ENCODE peak calls at places on chromosomes 1 and 21, in ten cellular contexts. Z, C, O, P, S, M, D, B, V and W are unnamed samples.

GRCh38 chr1:204296431-204296988 is 63.2 kb downstream of the PLEKHA6 start:
- DNase-seq in Z (no peak), C (no peak), O (peak; percentile 29), P (peak; percentile 61), S (no peak), M (no peak), D (peak; percentile 89), B (no peak), V (peak; percentile 31), W (peak; percentile 81)

GRCh38 chr1:220874201-220874655 is 5.0 kb upstream of the HLX start:
- DNase-seq in Z (peak; percentile 34), C (no peak), O (peak; percentile 72), P (no peak), S (peak; percentile 60), M (no peak), D (peak; percentile 70), B (no peak), V (peak; percentile 73), W (no peak)

GRCh38 chr1:204588826-204589225 is 72.6 kb downstream of the MDM4 start:
- DNase-seq in Z (no peak), C (no peak), O (peak; percentile 41), P (no peak), S (no peak), M (no peak), D (no peak), B (no peak), V (no peak), W (no peak)

GRCh38 chr1:89465201-89465600 is 59.4 kb upstream of the LRRC8B start:
- DNase-seq in Z (no peak), C (no peak), O (peak; percentile 51), P (no peak), S (no peak), M (no peak), D (no peak), B (no peak), V (no peak), W (no peak)

GRCh38 chr1:230548357-230548756 is 93.9 kb upstream of the COG2 start:
- DNase-seq in Z (no peak), C (no peak), O (no peak), P (no peak), S (no peak), M (no peak), D (no peak), B (no peak), V (no peak), W (no peak)

GRCh38 chr1:18901952-18902522 is 318 bp downstream of the ALDH4A1 start:
- DNase-seq in Z (no peak), C (peak; percentile 90), O (peak; percentile 15), P (no peak), S (no peak), M (no peak), D (no peak), B (no peak), V (no peak), W (no peak)

GRCh38 chr1:20302093-20302471 is 11.4 kb downstream of the VWA5B1 start:
- DNase-seq in Z (peak; percentile 10), C (no peak), O (peak; percentile 75), P (no peak), S (no peak), M (no peak), D (no peak), B (no peak), V (no peak), W (no peak)

GRCh38 chr1:229883504-229884200 is 183.4 kb upstream of the GALNT2 start:
- DNase-seq in Z (no peak), C (no peak), O (no peak), P (no peak), S (peak; percentile 8), M (no peak), D (no peak), B (no peak), V (no peak), W (no peak)

GRCh38 chr21:15422761-15423160 is 307.0 kb upstream of the USP25 start:
- DNase-seq in Z (no peak), C (no peak), O (peak; percentile 92), P (no peak), S (no peak), M (no peak), D (peak; percentile 18), B (no peak), V (no peak), W (no peak)

GRCh38 chr1:108814343-108815125 is 42.4 kb downstream of the AKNAD1 start:
- DNase-seq in Z (no peak), C (no peak), O (no peak), P (no peak), S (no peak), M (no peak), D (peak; percentile 94), B (no peak), V (no peak), W (no peak)

GRCh38 chr1:200233393-200233792 is 176.4 kb downstream of the ZNF281 start:
- DNase-seq in Z (peak; percentile 33), C (no peak), O (peak; percentile 46), P (no peak), S (no peak), M (no peak), D (no peak), B (no peak), V (no peak), W (no peak)

GRCh38 chr1:29682171-29682917 is 446.0 kb downstream of the PTPRU start:
- DNase-seq in Z (no peak), C (peak; percentile 27), O (no peak), P (no peak), S (peak; percentile 28), M (no peak), D (no peak), B (no peak), V (peak; percentile 23), W (no peak)

GRCh38 chr1:241229216-241229615 is 127.8 kb downstream of the RGS7 start:
- DNase-seq in Z (no peak), C (no peak), O (no peak), P (no peak), S (no peak), M (no peak), D (no peak), B (no peak), V (no peak), W (no peak)

DNA sequence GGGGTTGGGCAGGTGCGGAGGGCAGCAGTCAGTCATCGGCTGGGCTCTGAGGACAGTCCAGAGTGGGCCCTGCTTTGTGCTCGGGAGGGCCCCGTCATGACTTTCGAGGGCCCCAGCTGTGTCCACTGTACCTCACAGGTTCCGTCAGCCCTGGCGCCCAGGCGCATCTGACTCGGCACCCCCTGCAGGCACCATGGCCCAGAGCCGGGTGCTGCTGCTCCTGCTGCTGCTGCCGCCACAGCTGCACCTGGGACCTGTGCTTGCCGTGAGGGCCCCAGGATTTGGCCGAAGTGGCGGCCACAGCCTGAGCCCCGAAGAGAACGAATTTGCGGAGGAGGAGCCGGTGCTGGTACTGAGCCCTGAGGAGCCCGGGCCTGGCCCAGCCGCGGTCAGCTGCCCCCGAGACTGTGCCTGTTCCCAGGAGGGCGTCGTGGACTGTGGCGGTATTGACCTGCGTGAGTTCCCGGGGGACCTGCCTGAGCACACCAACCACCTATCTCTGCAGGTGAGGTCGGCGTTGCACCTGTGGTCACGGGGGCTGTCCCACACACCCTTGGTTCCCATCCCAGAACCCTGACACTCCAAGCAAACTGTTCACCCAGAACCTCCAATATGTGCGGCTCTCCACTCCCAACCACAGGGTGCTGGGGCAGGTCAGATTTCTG is 7.8 kb downstream of the PODN start:
- DNase-seq in Z (no peak), C (peak; percentile 55), O (no peak), P (peak; percentile 61), S (peak; percentile 33), M (no peak), D (no peak), B (no peak), V (no peak), W (no peak)
- H3K27ac ChIP-seq in Z (no peak overlapping the region), C (no peak overlapping the region), O (no peak overlapping the region), P (no peak overlapping the region), S (no peak overlapping the region), M (no peak overlapping the region), D (no peak overlapping the region), B (no peak overlapping the region), V (no peak overlapping the region), W (no peak overlapping the region)

DNA sequence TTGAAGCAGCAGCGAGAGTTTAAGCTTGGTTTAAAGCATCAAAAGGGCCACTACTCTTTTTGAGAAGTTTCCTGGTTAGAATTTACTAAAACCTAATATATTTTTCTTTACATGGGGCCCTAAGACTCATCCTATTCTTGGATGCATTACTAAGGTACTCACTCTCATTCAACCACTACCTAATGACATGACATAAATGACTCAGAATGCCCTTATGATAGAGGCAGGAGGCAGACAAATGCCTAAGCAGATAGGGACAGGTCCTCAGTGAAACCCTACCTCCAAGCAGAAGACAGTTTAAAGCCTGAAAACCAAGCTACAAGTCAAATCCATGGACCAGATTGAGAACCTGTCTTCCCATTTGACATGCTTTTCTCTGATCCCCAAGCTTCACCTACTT is 34.3 kb upstream of the SLC35A3 start:
- DNase-seq in Z (no peak), C (no peak), O (no peak), P (no peak), S (no peak), M (no peak), D (no peak), B (no peak), V (no peak), W (no peak)
- H3K9me3 ChIP-seq in Z (no peaks in the 10 kb centered on the region), C (no peaks in the 10 kb centered on the region), O (no peaks in the 10 kb centered on the region), P (no peaks in the 10 kb centered on the region), S (no peaks in the 10 kb centered on the region), M (no peaks in the 10 kb centered on the region), D (no peaks in the 10 kb centered on the region), B (no peaks in the 10 kb centered on the region), V (no peaks in the 10 kb centered on the region), W (peaks cover 5% of the 10 kb centered on the region)

DNA sequence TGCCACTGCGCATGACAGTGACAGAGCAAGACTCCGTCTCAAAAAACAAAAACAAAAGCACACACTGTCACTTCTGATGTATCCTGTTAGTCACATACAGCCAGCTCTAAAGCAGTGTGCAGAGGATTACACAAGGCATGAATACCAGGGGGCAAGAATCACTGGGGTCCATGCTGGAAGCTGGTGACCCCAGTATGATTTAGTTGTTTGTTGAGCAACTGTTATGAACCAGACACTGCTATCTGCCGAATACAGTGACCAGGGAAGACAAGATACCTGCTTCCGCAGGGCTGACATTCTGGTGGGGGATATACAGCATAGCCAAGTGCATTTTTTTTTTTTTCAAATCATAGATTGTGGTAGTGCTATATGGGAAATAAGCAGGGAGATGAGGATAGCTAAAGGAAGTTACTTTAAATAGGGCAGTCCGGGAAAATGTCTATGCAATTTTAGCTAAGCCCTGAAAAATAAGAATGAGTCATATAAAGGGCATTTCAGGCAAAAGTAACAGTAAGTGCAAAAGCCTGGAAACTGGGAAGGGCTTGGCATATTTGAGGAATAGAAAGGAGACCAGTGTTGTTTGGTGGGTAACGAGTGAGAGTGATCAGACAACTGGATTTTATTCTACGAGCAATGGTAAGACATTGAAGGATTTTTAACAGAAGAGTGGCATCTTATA is 69.7 kb downstream of the ADSS2 start:
- DNase-seq in Z (no peak), C (no peak), O (peak; percentile 36), P (no peak), S (no peak), M (no peak), D (peak; percentile 80), B (no peak), V (no peak), W (peak; percentile 24)
- H3K27ac ChIP-seq in Z (peak overlapping the region; percentile 42), C (no peak overlapping the region), O (no peak overlapping the region), P (no peak overlapping the region), S (no peak overlapping the region), M (no peak overlapping the region), D (peak overlapping the region; percentile 59), B (no peak overlapping the region), V (no peak overlapping the region), W (peak overlapping the region; percentile 65)

DNA sequence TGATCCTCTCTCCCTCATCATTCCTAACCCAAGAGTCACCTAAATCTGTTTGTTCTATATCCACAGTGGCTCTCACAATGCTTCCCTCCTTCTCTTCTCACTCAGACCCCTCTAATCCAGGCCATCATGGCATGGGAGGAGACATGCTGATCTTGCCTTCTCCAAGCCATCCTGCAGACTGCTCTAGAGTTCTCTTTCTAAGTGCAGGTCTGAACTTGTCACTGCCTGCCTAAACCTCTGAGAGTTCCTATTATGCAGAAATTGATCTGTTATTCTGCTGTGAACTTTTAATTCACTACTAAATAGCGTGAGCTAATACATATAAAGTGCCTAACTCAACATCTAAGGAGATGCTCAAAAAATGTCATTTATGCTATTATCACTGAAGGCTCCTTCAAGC is 26.8 kb downstream of the LAMC2 start:
- DNase-seq in Z (no peak), C (no peak), O (no peak), P (no peak), S (no peak), M (no peak), D (no peak), B (no peak), V (no peak), W (no peak)
- H3K9me3 ChIP-seq in Z (no peaks in the 10 kb centered on the region), C (no peaks in the 10 kb centered on the region), O (no peaks in the 10 kb centered on the region), P (no peaks in the 10 kb centered on the region), S (no peaks in the 10 kb centered on the region), M (no peaks in the 10 kb centered on the region), D (no peaks in the 10 kb centered on the region), B (no peaks in the 10 kb centered on the region), V (no peaks in the 10 kb centered on the region), W (no peaks in the 10 kb centered on the region)